ENCODE peak calls at places on chromosomes 12 and 14, in nine cellular contexts. R is NCI-H1436 treated with DMSO at 0.1 percent for 48 hours, E is psoas muscle, Z is endothelial cell, N is GM04503, J is mesendoderm, P is choroid plexus epithelial cell, K is fibroblast of lung, Y is ovary. A is an unnamed sample.

GRCh38 chr14:103549361-103550311 is 12.8 kb downstream of the BAG5 start:
- DNase-seq in R (no peak), E (peak; percentile 62), Z (no peak), N (no peak), J (no peak), P (no peak), K (no peak), Y (peak; percentile 23), A (no peak)

GRCh38 chr12:69239286-69239921 is at the start of gene CPSF6:
- DNase-seq in R (peak; percentile 79), E (peak; percentile 98), Z (peak; percentile 98), N (peak; percentile 33), J (peak; percentile 97), P (peak; percentile 92), K (peak; percentile 89), Y (peak; percentile 96), A (peak; percentile 90)

GRCh38 chr14:54818201-54819133 is 84.2 kb downstream of the GCH1 start:
- DNase-seq in R (peak; percentile 92), E (no peak), Z (no peak), N (peak; percentile 63), J (peak; percentile 52), P (peak; percentile 83), K (peak; percentile 53), Y (no peak), A (peak; percentile 75)

GRCh38 chr12:6548556-6549378 is 7.1 kb downstream of the IFFO1 start:
- DNase-seq in R (no peak), E (no peak), Z (no peak), N (no peak), J (no peak), P (peak; percentile 66), K (peak; percentile 75), Y (no peak), A (peak; percentile 85)

GRCh38 chr12:23560611-23561010 is 388.9 kb downstream of the SOX5 start:
- DNase-seq in R (no peak), E (no peak), Z (no peak), N (no peak), J (no peak), P (no peak), K (no peak), Y (no peak), A (no peak)

GRCh38 chr12:12542964-12543363 is 19.7 kb downstream of the DUSP16 start:
- DNase-seq in R (no peak), E (no peak), Z (no peak), N (no peak), J (no peak), P (peak; percentile 10), K (no peak), Y (no peak), A (no peak)

GRCh38 chr12:4417471-4417870 is 28.1 kb downstream of the FGF6 start:
- DNase-seq in R (no peak), E (no peak), Z (no peak), N (no peak), J (no peak), P (peak; percentile 8), K (no peak), Y (no peak), A (peak; percentile 8)

GRCh38 chr12:42587564-42588307 is 1.8 kb downstream of the PRICKLE1 start:
- DNase-seq in R (no peak), E (no peak), Z (no peak), N (no peak), J (no peak), P (peak; percentile 42), K (no peak), Y (no peak), A (peak; percentile 42)

GRCh38 chr14:92473261-92473946 is 40.2 kb upstream of the RIN3 start:
- DNase-seq in R (no peak), E (peak; percentile 80), Z (no peak), N (peak; percentile 82), J (no peak), P (peak; percentile 74), K (peak; percentile 64), Y (peak; percentile 72), A (peak; percentile 87)

GRCh38 chr12:22121224-22121623 is 75.2 kb downstream of the CMAS start:
- DNase-seq in R (no peak), E (no peak), Z (no peak), N (no peak), J (peak; percentile 34), P (no peak), K (no peak), Y (no peak), A (no peak)

GRCh38 chr14:71143391-71144290 is 236.4 kb downstream of the PCNX1 start:
- DNase-seq in R (no peak), E (no peak), Z (no peak), N (peak; percentile 56), J (peak; percentile 88), P (peak; percentile 68), K (peak; percentile 34), Y (no peak), A (peak; percentile 72)

GRCh38 chr14:94601961-94602391 is 10.2 kb upstream of the SERPINA3 start:
- DNase-seq in R (no peak), E (peak; percentile 89), Z (no peak), N (peak; percentile 69), J (peak; percentile 65), P (peak; percentile 91), K (peak; percentile 96), Y (peak; percentile 89), A (peak; percentile 92)

GRCh38 chr12:89373772-89374572 is 21.7 kb upstream of the DUSP6 start:
- DNase-seq in R (no peak), E (no peak), Z (no peak), N (no peak), J (no peak), P (peak; percentile 92), K (peak; percentile 73), Y (no peak), A (peak; percentile 88)

GRCh38 chr12:20368653-20369163 is 371 bp downstream of the PDE3A start:
- DNase-seq in R (no peak), E (peak; percentile 51), Z (peak; percentile 44), N (no peak), J (peak; percentile 68), P (peak; percentile 64), K (peak; percentile 57), Y (peak; percentile 47), A (peak; percentile 18)

GRCh38 chr14:89641495-89642162 is 224.6 kb upstream of the FOXN3 start:
- DNase-seq in R (no peak), E (no peak), Z (no peak), N (no peak), J (no peak), P (no peak), K (no peak), Y (no peak), A (no peak)

GRCh38 chr14:54809767-54810166 is 92.9 kb downstream of the GCH1 start:
- DNase-seq in R (no peak), E (no peak), Z (no peak), N (no peak), J (no peak), P (no peak), K (no peak), Y (no peak), A (no peak)

GRCh38 chr14:23372509-23372908 is at the start of gene IL25:
- DNase-seq in R (no peak), E (no peak), Z (no peak), N (no peak), J (no peak), P (no peak), K (no peak), Y (no peak), A (no peak)

GRCh38 chr12:22333186-22333745 is 1.2 kb downstream of the ST8SIA1 start:
- DNase-seq in R (no peak), E (no peak), Z (no peak), N (peak; percentile 5), J (no peak), P (peak; percentile 54), K (peak; percentile 93), Y (no peak), A (peak; percentile 66)

GRCh38 chr14:91732859-91733477 is 1.1 kb upstream of the CATSPERB start:
- DNase-seq in R (no peak), E (no peak), Z (no peak), N (no peak), J (no peak), P (no peak), K (no peak), Y (no peak), A (peak; percentile 75)

GRCh38 chr14:62301911-62302310 is 539.7 kb downstream of the SNAPC1 start:
- DNase-seq in R (no peak), E (no peak), Z (no peak), N (peak; percentile 61), J (no peak), P (peak; percentile 4), K (peak; percentile 47), Y (no peak), A (peak; percentile 24)

GRCh38 chr12:16021666-16022065 is 110.5 kb downstream of the DERA start:
- DNase-seq in R (no peak), E (no peak), Z (no peak), N (no peak), J (no peak), P (no peak), K (no peak), Y (no peak), A (no peak)

GRCh38 chr12:111268738-111269572 is 99.9 kb downstream of the PHETA1 start:
- DNase-seq in R (no peak), E (no peak), Z (peak; percentile 22), N (no peak), J (peak; percentile 43), P (peak; percentile 11), K (no peak), Y (no peak), A (peak; percentile 12)

GRCh38 chr12:121892673-121893561 is 4.3 kb downstream of the PSMD9 start:
- DNase-seq in R (no peak), E (no peak), Z (no peak), N (no peak), J (no peak), P (no peak), K (no peak), Y (no peak), A (no peak)

GRCh38 chr12:15806826-15807225 is 17.6 kb upstream of the EPS8 start:
- DNase-seq in R (no peak), E (no peak), Z (no peak), N (no peak), J (no peak), P (no peak), K (no peak), Y (no peak), A (no peak)

GRCh38 chr12:57717846-57718640 is 20.5 kb downstream of the AGAP2 start:
- DNase-seq in R (no peak), E (no peak), Z (no peak), N (no peak), J (no peak), P (no peak), K (no peak), Y (no peak), A (no peak)

GRCh38 chr14:104473244-104473565 is 106.4 kb upstream of the C14orf180 start:
- DNase-seq in R (no peak), E (no peak), Z (no peak), N (no peak), J (peak; percentile 65), P (no peak), K (no peak), Y (no peak), A (no peak)

GRCh38 chr14:75493580-75494130 is 28.6 kb upstream of the BATF start:
- DNase-seq in R (no peak), E (no peak), Z (no peak), N (no peak), J (no peak), P (no peak), K (peak; percentile 15), Y (no peak), A (no peak)

GRCh38 chr14:34714320-34715107 is at the start of gene CFL2:
- DNase-seq in R (no peak), E (peak; percentile 95), Z (peak; percentile 72), N (no peak), J (peak; percentile 90), P (peak; percentile 56), K (peak; percentile 65), Y (peak; percentile 81), A (peak; percentile 93)

GRCh38 chr14:104262515-104263514 is 124.4 kb downstream of the KIF26A start:
- DNase-seq in R (no peak), E (no peak), Z (no peak), N (no peak), J (no peak), P (no peak), K (no peak), Y (peak; percentile 10), A (no peak)

A was measured in foreskin fibroblast.